ENCODE peak calls at places on chromosome 1, in five cellular contexts. One of them, this sample, is unnamed.

GRCh38 chr1:41378999-41379740 is 17.9 kb downstream of the FOXO6 start:
- DNase-seq in NCI-H1105 treated with DMSO at 0.1 percent for 48 hours: peak; percentile 56
- DNase-seq in endodermal cell: no peak
- DNase-seq in hippocampal formation: no peak
- DNase-seq in fibroblast of mammary gland: no peak
- DNase-seq in this sample: no peak

GRCh38 chr1:76240321-76240720 is 165.8 kb downstream of the ST6GALNAC3 start:
- DNase-seq in NCI-H1105 treated with DMSO at 0.1 percent for 48 hours: no peak
- DNase-seq in hippocampal formation: no peak
- DNase-seq in endodermal cell: no peak
- DNase-seq in fibroblast of mammary gland: no peak
- DNase-seq in this sample: no peak

GRCh38 chr1:228198977-228199590 is 8.8 kb upstream of the OBSCN start:
- DNase-seq in endodermal cell: no peak
- DNase-seq in NCI-H1105 treated with DMSO at 0.1 percent for 48 hours: no peak
- DNase-seq in fibroblast of mammary gland: peak; percentile 14
- DNase-seq in hippocampal formation: no peak
- DNase-seq in this sample: no peak

GRCh38 chr1:20574686-20575543 is 14.0 kb upstream of the CDA start:
- DNase-seq in fibroblast of mammary gland: peak; percentile 81
- DNase-seq in NCI-H1105 treated with DMSO at 0.1 percent for 48 hours: peak; percentile 22
- DNase-seq in endodermal cell: peak; percentile 99
- DNase-seq in hippocampal formation: no peak
- DNase-seq in this sample: no peak

GRCh38 chr1:10909697-10910489 is 102.6 kb upstream of the TARDBP start:
- DNase-seq in NCI-H1105 treated with DMSO at 0.1 percent for 48 hours: peak; percentile 11
- DNase-seq in hippocampal formation: no peak
- DNase-seq in fibroblast of mammary gland: peak; percentile 17
- DNase-seq in endodermal cell: peak; percentile 92
- DNase-seq in this sample: peak; percentile 77

GRCh38 chr1:108080448-108080847 is 115.5 kb upstream of the VAV3 start:
- DNase-seq in hippocampal formation: no peak
- DNase-seq in fibroblast of mammary gland: no peak
- DNase-seq in NCI-H1105 treated with DMSO at 0.1 percent for 48 hours: no peak
- DNase-seq in endodermal cell: no peak
- DNase-seq in this sample: no peak

GRCh38 chr1:38310079-38310478 is 263.5 kb upstream of the POU3F1 start:
- DNase-seq in hippocampal formation: no peak
- DNase-seq in fibroblast of mammary gland: no peak
- DNase-seq in endodermal cell: no peak
- DNase-seq in NCI-H1105 treated with DMSO at 0.1 percent for 48 hours: no peak
- DNase-seq in this sample: no peak

GRCh38 chr1:173332026-173332425 is 124.9 kb upstream of the TNFSF4 start:
- DNase-seq in fibroblast of mammary gland: peak; percentile 93
- DNase-seq in endodermal cell: no peak
- DNase-seq in NCI-H1105 treated with DMSO at 0.1 percent for 48 hours: no peak
- DNase-seq in hippocampal formation: no peak
- DNase-seq in this sample: no peak

GRCh38 chr1:161855260-161855659 is 89.1 kb downstream of the ATF6 start:
- DNase-seq in fibroblast of mammary gland: no peak
- DNase-seq in NCI-H1105 treated with DMSO at 0.1 percent for 48 hours: no peak
- DNase-seq in endodermal cell: no peak
- DNase-seq in hippocampal formation: no peak
- DNase-seq in this sample: no peak

GRCh38 chr1:26450906-26451305 is 18.8 kb downstream of the DHDDS start:
- DNase-seq in fibroblast of mammary gland: no peak
- DNase-seq in hippocampal formation: no peak
- DNase-seq in NCI-H1105 treated with DMSO at 0.1 percent for 48 hours: no peak
- DNase-seq in endodermal cell: no peak
- DNase-seq in this sample: no peak

GRCh38 chr1:202926578-202927491 is at the start of gene KLHL12:
- DNase-seq in fibroblast of mammary gland: peak; percentile 96
- DNase-seq in endodermal cell: peak; percentile 99
- DNase-seq in NCI-H1105 treated with DMSO at 0.1 percent for 48 hours: peak; percentile 95
- DNase-seq in hippocampal formation: peak; percentile 93
- DNase-seq in this sample: peak; percentile 93

GRCh38 chr1:88519156-88519555 is 164.9 kb upstream of the PKN2 start:
- DNase-seq in NCI-H1105 treated with DMSO at 0.1 percent for 48 hours: no peak
- DNase-seq in endodermal cell: no peak
- DNase-seq in hippocampal formation: peak; percentile 26
- DNase-seq in fibroblast of mammary gland: peak; percentile 2
- DNase-seq in this sample: no peak

GRCh38 chr1:66940968-66941367 is 16.2 kb downstream of the MIER1 start:
- DNase-seq in fibroblast of mammary gland: peak; percentile 73
- DNase-seq in hippocampal formation: no peak
- DNase-seq in endodermal cell: no peak
- DNase-seq in NCI-H1105 treated with DMSO at 0.1 percent for 48 hours: no peak
- DNase-seq in this sample: no peak

GRCh38 chr1:67679691-67680090 is 5.3 kb upstream of the GADD45A start:
- DNase-seq in endodermal cell: no peak
- DNase-seq in NCI-H1105 treated with DMSO at 0.1 percent for 48 hours: no peak
- DNase-seq in fibroblast of mammary gland: peak; percentile 31
- DNase-seq in hippocampal formation: no peak
- DNase-seq in this sample: no peak

GRCh38 chr1:171280596-171280995 is 32.3 kb downstream of the FMO1 start:
- DNase-seq in endodermal cell: no peak
- DNase-seq in fibroblast of mammary gland: no peak
- DNase-seq in hippocampal formation: no peak
- DNase-seq in NCI-H1105 treated with DMSO at 0.1 percent for 48 hours: no peak
- DNase-seq in this sample: no peak

GRCh38 chr1:18495635-18496034 is 14.9 kb downstream of the KLHDC7A start:
- DNase-seq in fibroblast of mammary gland: no peak
- DNase-seq in hippocampal formation: no peak
- DNase-seq in endodermal cell: no peak
- DNase-seq in NCI-H1105 treated with DMSO at 0.1 percent for 48 hours: no peak
- DNase-seq in this sample: no peak

GRCh38 chr1:155219592-155220031 is 11.1 kb downstream of the MTX1 start:
- DNase-seq in endodermal cell: peak; percentile 74
- DNase-seq in hippocampal formation: peak; percentile 32
- DNase-seq in NCI-H1105 treated with DMSO at 0.1 percent for 48 hours: peak; percentile 76
- DNase-seq in fibroblast of mammary gland: no peak
- DNase-seq in this sample: no peak

GRCh38 chr1:228804640-228805413 is 69.5 kb downstream of the RHOU start:
- DNase-seq in fibroblast of mammary gland: no peak
- DNase-seq in endodermal cell: peak; percentile 72
- DNase-seq in NCI-H1105 treated with DMSO at 0.1 percent for 48 hours: no peak
- DNase-seq in hippocampal formation: no peak
- DNase-seq in this sample: no peak

GRCh38 chr1:227749916-227750710 is 14.9 kb downstream of the SNAP47 start:
- DNase-seq in hippocampal formation: no peak
- DNase-seq in NCI-H1105 treated with DMSO at 0.1 percent for 48 hours: no peak
- DNase-seq in fibroblast of mammary gland: no peak
- DNase-seq in endodermal cell: no peak
- DNase-seq in this sample: no peak

GRCh38 chr1:210099921-210100320 is 132.7 kb upstream of the SERTAD4 start:
- DNase-seq in hippocampal formation: no peak
- DNase-seq in NCI-H1105 treated with DMSO at 0.1 percent for 48 hours: no peak
- DNase-seq in fibroblast of mammary gland: no peak
- DNase-seq in endodermal cell: no peak
- DNase-seq in this sample: no peak

GRCh38 chr1:114032271-114033218 is 53.3 kb downstream of the OLFML3 start:
- DNase-seq in fibroblast of mammary gland: peak; percentile 96
- DNase-seq in endodermal cell: peak; percentile 82
- DNase-seq in hippocampal formation: no peak
- DNase-seq in NCI-H1105 treated with DMSO at 0.1 percent for 48 hours: no peak
- DNase-seq in this sample: no peak

GRCh38 chr1:69269491-69269890 is 298.2 kb upstream of the LRRC7 start:
- DNase-seq in endodermal cell: no peak
- DNase-seq in NCI-H1105 treated with DMSO at 0.1 percent for 48 hours: no peak
- DNase-seq in hippocampal formation: no peak
- DNase-seq in fibroblast of mammary gland: no peak
- DNase-seq in this sample: no peak

GRCh38 chr1:109397451-109398342 is at the start of gene SORT1:
- DNase-seq in fibroblast of mammary gland: peak; percentile 60
- DNase-seq in endodermal cell: peak; percentile 99
- DNase-seq in hippocampal formation: peak; percentile 97
- DNase-seq in NCI-H1105 treated with DMSO at 0.1 percent for 48 hours: peak; percentile 98
- DNase-seq in this sample: peak; percentile 64

GRCh38 chr1:8247821-8248436 is 70.0 kb upstream of the SLC45A1 start:
- DNase-seq in endodermal cell: no peak
- DNase-seq in NCI-H1105 treated with DMSO at 0.1 percent for 48 hours: no peak
- DNase-seq in fibroblast of mammary gland: no peak
- DNase-seq in hippocampal formation: no peak
- DNase-seq in this sample: no peak

GRCh38 chr1:41618066-41618825 is 133.8 kb upstream of the EDN2 start:
- DNase-seq in hippocampal formation: peak; percentile 89
- DNase-seq in fibroblast of mammary gland: peak; percentile 65
- DNase-seq in NCI-H1105 treated with DMSO at 0.1 percent for 48 hours: no peak
- DNase-seq in endodermal cell: peak; percentile 45
- DNase-seq in this sample: no peak

GRCh38 chr1:91476538-91477217 is 24.0 kb upstream of the CDC7 start:
- DNase-seq in endodermal cell: no peak
- DNase-seq in hippocampal formation: no peak
- DNase-seq in NCI-H1105 treated with DMSO at 0.1 percent for 48 hours: no peak
- DNase-seq in fibroblast of mammary gland: no peak
- DNase-seq in this sample: no peak

GRCh38 chr1:158272681-158273080 is 17.0 kb upstream of the CD1C start:
- DNase-seq in fibroblast of mammary gland: no peak
- DNase-seq in endodermal cell: no peak
- DNase-seq in hippocampal formation: no peak
- DNase-seq in NCI-H1105 treated with DMSO at 0.1 percent for 48 hours: peak; percentile 89
- DNase-seq in this sample: no peak

GRCh38 chr1:218537131-218537904 is 192.2 kb downstream of the TGFB2 start:
- DNase-seq in fibroblast of mammary gland: peak; percentile 85
- DNase-seq in hippocampal formation: no peak
- DNase-seq in NCI-H1105 treated with DMSO at 0.1 percent for 48 hours: no peak
- DNase-seq in endodermal cell: no peak
- DNase-seq in this sample: no peak

GRCh38 chr1:211705439-211706205 is 30.2 kb upstream of the NEK2 start:
- DNase-seq in endodermal cell: no peak
- DNase-seq in fibroblast of mammary gland: no peak
- DNase-seq in NCI-H1105 treated with DMSO at 0.1 percent for 48 hours: no peak
- DNase-seq in hippocampal formation: no peak
- DNase-seq in this sample: no peak

GRCh38 chr1:187326554-187326953 is 497.8 kb downstream of the PLA2G4A start:
- DNase-seq in NCI-H1105 treated with DMSO at 0.1 percent for 48 hours: no peak
- DNase-seq in fibroblast of mammary gland: no peak
- DNase-seq in endodermal cell: no peak
- DNase-seq in hippocampal formation: no peak
- DNase-seq in this sample: no peak

GRCh38 chr1:66563094-66563800 is 29.3 kb downstream of the SGIP1 start:
- DNase-seq in fibroblast of mammary gland: peak; percentile 94
- DNase-seq in endodermal cell: peak; percentile 63
- DNase-seq in hippocampal formation: no peak
- DNase-seq in NCI-H1105 treated with DMSO at 0.1 percent for 48 hours: no peak
- DNase-seq in this sample: no peak

GRCh38 chr1:81679972-81680371 is 120.8 kb upstream of the ADGRL2 start:
- DNase-seq in endodermal cell: peak; percentile 44
- DNase-seq in hippocampal formation: no peak
- DNase-seq in NCI-H1105 treated with DMSO at 0.1 percent for 48 hours: no peak
- DNase-seq in fibroblast of mammary gland: peak; percentile 70
- DNase-seq in this sample: no peak

This sample was measured in naive thymus-derived CD8-positive, alpha-beta T cell.